ENCODE peak calls at places on chromosomes 1 and 21, in seven cellular contexts. F is COR-L47, N is NCI-H1417, D is HuH-7, W is left cardiac atrium, P is GM23338, I is WTC11. S is an unnamed sample.

GRCh38 chr1:109253803-109254620 is 4.7 kb downstream of the CELSR2 start:
- DNase-seq in F (no peak), I (no peak), N (peak), P (peak), W (no peak), D (no peak), S (peak)

GRCh38 chr1:56963667-56964066 is 2.1 kb downstream of the C8B start:
- DNase-seq in N (no peak), P (no peak), W (no peak), F (no peak), I (no peak), D (no peak), S (no peak)

GRCh38 chr1:29379438-29380073 is 143.2 kb downstream of the PTPRU start:
- DNase-seq in N (peak), P (peak), F (peak), I (peak), D (peak), W (no peak), S (peak)

GRCh38 chr1:58432813-58433668 is 113.5 kb downstream of the OMA1 start:
- DNase-seq in I (peak), D (no peak), N (peak), F (no peak), W (no peak), P (peak), S (no peak)

GRCh38 chr1:100909018-100909417 is 13.1 kb downstream of the SLC30A7 start:
- DNase-seq in P (no peak), F (no peak), N (no peak), D (no peak), I (no peak), W (no peak), S (no peak)

GRCh38 chr1:209879539-209879938 is 51.8 kb downstream of the UTP25 start:
- DNase-seq in N (peak), F (peak), P (no peak), I (no peak), W (peak), D (no peak), S (peak)

GRCh38 chr1:56527548-56528302 is 51.6 kb downstream of the PLPP3 start:
- DNase-seq in W (no peak), I (no peak), D (no peak), P (peak), N (peak), F (peak), S (no peak)

GRCh38 chr21:18058731-18059398 is 185.8 kb upstream of the CHODL start:
- DNase-seq in W (no peak), P (no peak), N (no peak), F (no peak), I (no peak), D (no peak), S (no peak)

GRCh38 chr1:84206416-84206815 is 62.3 kb downstream of the PRKACB start:
- DNase-seq in P (no peak), N (no peak), F (no peak), W (no peak), D (no peak), I (no peak), S (no peak)

GRCh38 chr1:88691540-88691939 is 7.5 kb downstream of the PKN2 start:
- DNase-seq in W (no peak), N (no peak), I (no peak), P (no peak), D (no peak), F (no peak), S (no peak)

GRCh38 chr1:179342740-179343404 is 22.9 kb upstream of the AXDND1 start:
- DNase-seq in I (no peak), P (no peak), N (no peak), D (no peak), F (no peak), W (no peak), S (peak)

GRCh38 chr1:48966583-48966982 is 189.9 kb upstream of the BEND5 start:
- DNase-seq in F (no peak), W (no peak), I (no peak), D (no peak), N (no peak), P (no peak), S (no peak)

GRCh38 chr1:61076728-61077675 is 5.4 kb upstream of the NFIA start:
- DNase-seq in F (peak), N (peak), D (peak), P (peak), I (peak), W (peak), S (peak)

GRCh38 chr1:2585318-2586092 is 1.1 kb upstream of the PRXL2B start:
- DNase-seq in F (peak), N (peak), I (no peak), D (peak), W (peak), P (peak), S (peak)

GRCh38 chr1:200808846-200809245 is 63.9 kb upstream of the GPR25 start:
- DNase-seq in W (no peak), P (no peak), N (no peak), F (no peak), I (no peak), D (no peak), S (no peak)

GRCh38 chr1:233412812-233413211 is 85.3 kb downstream of the MAP3K21 start:
- DNase-seq in D (no peak), W (no peak), P (no peak), F (no peak), N (no peak), I (no peak), S (no peak)

GRCh38 chr21:45511007-45511406 is 31.2 kb downstream of the SLC19A1 start:
- DNase-seq in D (no peak), W (peak), P (no peak), N (no peak), F (no peak), I (no peak), S (no peak)

GRCh38 chr1:229032455-229032854 is 238.5 kb upstream of the RAB4A start:
- DNase-seq in I (no peak), N (no peak), F (no peak), P (no peak), W (no peak), D (no peak), S (peak)

GRCh38 chr1:205088341-205088740 is 4.1 kb upstream of the TMEM81 start:
- DNase-seq in W (no peak), N (no peak), D (no peak), F (no peak), I (no peak), P (no peak), S (no peak)

GRCh38 chr1:166174108-166174507 is 7.3 kb upstream of the FAM78B start:
- DNase-seq in F (no peak), D (no peak), N (peak), P (no peak), W (peak), I (no peak), S (no peak)

S was measured in HepG2.